ENCODE peak calls at places on chromosome 18, in four cellular contexts. H is dorsolateral prefrontal cortex, T is RWPE1, P is GM12878. M is an unnamed sample.
A peak's percentile ranks its signal among the peaks of the same experiment; 100 is the strongest.

GRCh38 chr18:74524097-74524496 is 10.2 kb upstream of the CNDP1 start:
- DNase-seq in P (no peak), H (no peak), T (no peak), M (no peak)

GRCh38 chr18:77106331-77106730 is 26.3 kb downstream of the MBP start:
- DNase-seq in P (no peak), H (no peak), T (no peak), M (no peak)

GRCh38 chr18:62033756-62034155 is 140.9 kb upstream of the RNF152 start:
- DNase-seq in P (no peak), H (no peak), T (no peak), M (no peak)

GRCh38 chr18:22342625-22343024 is 75.1 kb downstream of the CTAGE1 start:
- DNase-seq in T (peak; percentile 40), P (no peak), H (no peak), M (no peak)

GRCh38 chr18:32386466-32386865 is 84.2 kb downstream of the GAREM1 start:
- DNase-seq in P (no peak), H (no peak), T (no peak), M (no peak)

GRCh38 chr18:37676276-37676675 is 110.7 kb upstream of the CELF4 start:
- DNase-seq in H (no peak), P (no peak), T (no peak), M (no peak)

GRCh38 chr18:8478166-8478967 is 130.9 kb upstream of the RAB12 start:
- DNase-seq in P (no peak), T (peak; percentile 76), H (no peak), M (peak; percentile 59)

GRCh38 chr18:8749492-8749891 is 44.1 kb downstream of the MTCL1 start:
- DNase-seq in P (no peak), H (no peak), T (no peak), M (no peak)

GRCh38 chr18:8841781-8842485 is 136.6 kb downstream of the MTCL1 start:
- DNase-seq in T (peak; percentile 20), P (no peak), H (no peak), M (no peak)

GRCh38 chr18:4870177-4870773 is 326.8 kb downstream of the AKAIN1 start:
- DNase-seq in H (no peak), P (no peak), T (no peak), M (no peak)

GRCh38 chr18:41391616-41392610 is 563.1 kb upstream of the PIK3C3 start:
- DNase-seq in H (peak; percentile 58), P (no peak), T (peak; percentile 4), M (no peak)

GRCh38 chr18:6055711-6056110 is 160.4 kb upstream of the TMEM200C start:
- DNase-seq in H (no peak), T (no peak), P (no peak), M (no peak)

GRCh38 chr18:7256959-7257742 is 26.3 kb downstream of the LRRC30 start:
- DNase-seq in T (no peak), P (no peak), H (no peak), M (no peak)

GRCh38 chr18:11119962-11120361 is 29.4 kb downstream of the PIEZO2 start:
- DNase-seq in P (no peak), H (no peak), T (no peak), M (no peak)

GRCh38 chr18:48543228-48543627 is 4.4 kb downstream of the CTIF start:
- DNase-seq in P (no peak), H (no peak), T (no peak), M (no peak)

GRCh38 chr18:23924813-23925212 is 89.7 kb upstream of the TTC39C start:
- DNase-seq in T (no peak), H (no peak), P (no peak), M (no peak)

GRCh38 chr18:9951022-9951859 is 37.4 kb downstream of the VAPA start:
- DNase-seq in P (no peak), H (no peak), T (peak; percentile 48), M (no peak)

GRCh38 chr18:48932822-48933510 is 17.8 kb downstream of the SMAD7 start:
- DNase-seq in H (no peak), P (no peak), T (no peak), M (no peak)

GRCh38 chr18:79784965-79785770 is 12.6 kb upstream of the KCNG2 start:
- DNase-seq in H (peak; percentile 32), P (no peak), T (no peak), M (no peak)

GRCh38 chr18:79507076-79507545 is 111.4 kb downstream of the NFATC1 start:
- DNase-seq in P (no peak), H (peak; percentile 56), T (no peak), M (no peak)

GRCh38 chr18:62183578-62184195 is 3.2 kb downstream of the PIGN start:
- DNase-seq in P (no peak), T (no peak), H (no peak), M (peak; percentile 41)

GRCh38 chr18:60292186-60292585 is 80.4 kb downstream of the MC4R start:
- DNase-seq in P (no peak), T (no peak), H (no peak), M (peak; percentile 55)

GRCh38 chr18:12886498-12887126 is 2.6 kb upstream of the PTPN2 start:
- DNase-seq in T (no peak), P (no peak), H (no peak), M (no peak)

GRCh38 chr18:12890964-12891363 is 6.9 kb upstream of the PTPN2 start:
- DNase-seq in H (no peak), P (no peak), T (no peak), M (no peak)

GRCh38 chr18:12895016-12895415 is 11.0 kb upstream of the PTPN2 start:
- DNase-seq in T (no peak), H (no peak), P (no peak), M (no peak)

GRCh38 chr18:12891561-12891960 is 7.5 kb upstream of the PTPN2 start:
- DNase-seq in P (no peak), H (no peak), T (no peak), M (no peak)

GRCh38 chr18:12890500-12890899 is 6.5 kb upstream of the PTPN2 start:
- DNase-seq in T (no peak), P (no peak), H (no peak), M (no peak)
- TF ChIP-seq CTCF in T (no peak), P (peak; percentile 26), H (no peak), M (peak; percentile 16)

GRCh38 chr18:64017870-64018269 is 48.0 kb downstream of the SERPINB8 start:
- DNase-seq in T (peak; percentile 18), H (no peak), P (no peak), M (no peak)
- TF ChIP-seq CTCF in T (peak; percentile 58), H (peak; percentile 52), P (peak; percentile 45), M (peak; percentile 67)

GRCh38 chr18:3447895-3448844 is 1.8 kb upstream of the TGIF1 start:
- DNase-seq in H (peak; percentile 90), T (peak; percentile 93), P (peak; percentile 19), M (peak; percentile 67)
- TF ChIP-seq CTCF in H (peak; percentile 28), T (peak; percentile 22), P (no peak), M (peak; percentile 3)

DNA sequence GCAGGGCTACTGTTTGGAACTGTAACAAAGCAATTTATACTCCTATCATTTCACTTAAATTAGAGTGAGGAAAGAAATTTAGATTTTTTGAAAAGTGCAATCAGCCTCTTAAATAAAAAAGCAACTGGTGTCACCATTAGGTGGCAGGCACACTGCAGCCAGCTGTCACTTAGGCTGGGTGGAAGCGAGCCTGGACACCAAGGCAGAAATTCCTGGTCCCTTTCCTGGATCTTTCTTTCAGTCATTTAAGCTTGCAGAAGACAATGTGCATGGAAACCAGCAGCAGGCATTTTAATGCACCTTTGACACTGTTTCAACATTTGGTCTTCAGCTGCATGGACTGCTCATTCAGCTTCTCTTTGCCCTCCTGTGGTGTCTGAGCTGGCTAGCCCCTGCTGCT is 61.0 kb downstream of the AQP4 start:
- DNase-seq in P (no peak), H (no peak), T (no peak), M (no peak)
- TF ChIP-seq CTCF in P (peak; percentile 33), H (peak; percentile 47), T (peak; percentile 7), M (peak; percentile 32)

GRCh38 chr18:36326771-36327170 is 29.3 kb downstream of the FHOD3 start:
- DNase-seq in H (no peak), T (no peak), P (no peak), M (no peak)
- TF ChIP-seq CTCF in H (no peak), T (no peak), P (no peak), M (no peak)

DNA sequence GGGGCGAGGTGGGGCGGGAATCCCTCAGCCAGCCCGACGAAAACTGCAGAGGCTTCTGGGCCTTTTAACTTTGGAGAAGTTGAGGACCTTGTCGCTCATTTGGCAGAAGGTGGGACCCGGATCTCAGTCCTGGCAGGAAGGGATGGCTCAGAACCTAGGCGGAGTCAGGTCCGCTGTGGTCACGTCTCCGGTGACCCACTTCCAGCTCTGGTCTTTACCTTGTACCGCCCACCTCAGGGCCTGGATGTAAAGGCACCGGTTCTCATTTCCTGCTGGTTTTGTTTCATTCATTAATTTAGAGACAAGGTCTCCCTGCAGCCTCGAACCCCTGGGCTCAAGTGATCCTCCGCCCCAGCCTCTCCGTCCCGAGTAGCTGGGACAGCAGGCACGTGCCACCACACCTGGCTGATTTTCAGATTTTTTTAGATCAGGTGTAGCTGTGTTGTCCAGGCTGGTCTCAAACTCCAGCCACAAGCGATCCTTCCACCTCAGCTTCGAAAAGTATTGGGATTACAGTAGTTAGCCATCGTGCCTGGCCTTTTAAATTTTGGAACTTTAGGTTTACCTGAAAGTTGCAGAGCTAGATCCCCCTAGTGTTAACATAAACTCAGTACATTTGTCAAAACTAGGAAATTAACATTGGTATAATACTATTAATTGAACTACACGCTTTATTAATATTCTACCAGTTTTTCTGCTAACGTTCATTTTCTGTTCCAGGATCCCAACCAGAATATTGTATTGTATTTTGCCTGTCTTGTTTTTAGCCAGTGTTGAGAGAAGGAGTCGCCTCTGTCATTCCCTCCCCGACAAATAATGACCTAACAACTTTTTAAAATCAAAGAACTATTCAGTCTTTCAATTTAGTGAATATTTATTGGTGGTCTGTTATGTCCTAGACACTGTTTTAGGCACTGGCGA is 867 bp downstream of the POLI start:
- DNase-seq in T (no peak), P (no peak), H (peak; percentile 52), M (no peak)
- TF ChIP-seq CTCF in T (peak; percentile 56), P (peak; percentile 54), H (peak; percentile 33), M (peak; percentile 34)